ENCODE peak calls at places on chromosomes 13 and 19, in five cellular contexts. S, R, P, H and V are unnamed samples.

GRCh38 chr19:16381756-16382401 is 57.3 kb downstream of the KLF2 start:
- DNase-seq in R (peak; percentile 90), H (no peak), P (peak; percentile 80), S (no peak), V (peak; percentile 97)

GRCh38 chr19:49712397-49712859 is 21.5 kb downstream of the CPT1C start:
- DNase-seq in P (peak; percentile 57), H (no peak), S (no peak), R (peak; percentile 95), V (no peak)

GRCh38 chr13:94079876-94080275 is 399.6 kb downstream of the DCT start:
- DNase-seq in P (no peak), S (no peak), H (no peak), R (no peak), V (no peak)

GRCh38 chr13:81597101-81597500 is 1256.2 kb upstream of the SPRY2 start:
- DNase-seq in H (no peak), P (no peak), R (no peak), S (no peak), V (no peak)

GRCh38 chr13:21537105-21537504 is 66.9 kb downstream of the MICU2 start:
- DNase-seq in S (no peak), R (no peak), H (no peak), P (no peak), V (no peak)

GRCh38 chr19:41799444-41800000 is 3.1 kb downstream of the CEACAM3 start:
- DNase-seq in R (no peak), S (no peak), H (no peak), P (no peak), V (no peak)

GRCh38 chr19:14809272-14810057 is 25.5 kb downstream of the OR7A5 start:
- DNase-seq in S (no peak), H (no peak), R (no peak), P (no peak), V (no peak)

GRCh38 chr19:1773173-1773572 is 19.9 kb downstream of the ONECUT3 start:
- DNase-seq in R (no peak), P (no peak), H (no peak), S (no peak), V (no peak)

GRCh38 chr13:33204130-33204927 is 81.2 kb downstream of the STARD13 start:
- DNase-seq in R (peak; percentile 90), H (no peak), P (peak; percentile 73), S (no peak), V (peak; percentile 84)

GRCh38 chr19:33660426-33661160 is 38.8 kb downstream of the CHST8 start:
- DNase-seq in S (no peak), R (no peak), H (no peak), P (no peak), V (no peak)

GRCh38 chr19:33659835-33660234 is 38.1 kb downstream of the CHST8 start:
- DNase-seq in S (no peak), H (no peak), R (no peak), P (no peak), V (no peak)

GRCh38 chr19:33662391-33662790 is 40.6 kb downstream of the CHST8 start:
- DNase-seq in P (no peak), S (no peak), H (no peak), R (no peak), V (no peak)

GRCh38 chr19:33664744-33665143 is 43.0 kb downstream of the CHST8 start:
- DNase-seq in S (no peak), R (no peak), H (no peak), P (no peak), V (no peak)

DNA sequence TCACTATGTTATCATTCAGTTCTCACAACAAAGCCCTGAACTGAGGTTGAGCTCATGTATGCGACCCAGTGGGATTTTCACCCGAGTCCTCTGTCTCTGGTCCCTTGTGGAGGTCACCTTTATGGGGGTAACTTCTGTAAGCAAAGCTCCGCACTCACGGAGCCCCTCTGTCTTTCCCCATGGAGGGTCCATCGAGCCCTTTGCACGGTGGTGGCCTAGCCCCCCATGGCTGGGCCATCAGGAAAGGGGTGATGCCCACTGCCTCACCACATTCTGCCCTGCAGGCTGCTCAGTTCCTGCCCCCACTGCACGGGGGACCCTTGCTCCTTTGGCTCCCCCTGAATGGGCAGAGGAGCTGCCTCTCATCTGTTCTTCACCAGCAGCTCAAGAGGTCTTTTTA is 39.6 kb downstream of the CHST8 start:
- DNase-seq in P (no peak), S (no peak), H (no peak), R (no peak), V (no peak)
- H3K4me3 ChIP-seq in P (no peak overlapping the region), S (no peak overlapping the region), H (no peak overlapping the region), R (no peak overlapping the region), V (no peak overlapping the region)

DNA sequence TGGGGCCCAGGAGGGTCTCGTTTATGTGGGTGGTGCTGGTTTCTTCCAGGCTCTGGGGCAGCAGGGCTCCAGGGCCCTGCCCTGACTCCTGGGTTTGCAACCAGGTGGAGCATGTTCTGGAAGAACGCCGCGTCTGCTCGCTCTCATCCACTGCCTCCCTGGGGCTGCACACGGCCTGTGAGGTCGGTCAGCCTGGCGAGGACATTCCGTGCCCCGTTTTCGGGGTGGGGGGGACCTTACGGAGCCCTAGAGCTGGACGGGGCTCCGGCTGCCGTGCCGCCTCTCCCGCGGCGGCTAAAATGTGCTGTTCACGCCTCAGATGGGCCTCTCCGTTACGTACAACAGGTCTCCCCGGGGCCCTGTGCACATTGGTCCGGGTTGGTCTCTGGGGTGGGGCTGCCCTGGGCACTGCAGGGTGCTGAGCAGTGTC is 3.3 kb downstream of the GNA11 start:
- DNase-seq in R (no peak), P (no peak), S (no peak), H (peak; percentile 60), V (peak; percentile 70)
- H3K27me3 ChIP-seq in R (no peaks in the 10 kb centered on the region), P (no peaks in the 10 kb centered on the region), S (no peaks in the 10 kb centered on the region), H (no peaks in the 10 kb centered on the region), V (no peaks in the 10 kb centered on the region)

GRCh38 chr19:36646746-36647145 is 19.9 kb downstream of the ZNF461 start:
- DNase-seq in H (no peak), R (no peak), P (no peak), S (no peak), V (no peak)
- H3K9me3 ChIP-seq in H (no peaks in the 10 kb centered on the region), R (no peaks in the 10 kb centered on the region), P (peaks cover 100% of the 10 kb centered on the region), S (peaks cover 12% of the 10 kb centered on the region), V (peaks cover 29% of the 10 kb centered on the region)

DNA sequence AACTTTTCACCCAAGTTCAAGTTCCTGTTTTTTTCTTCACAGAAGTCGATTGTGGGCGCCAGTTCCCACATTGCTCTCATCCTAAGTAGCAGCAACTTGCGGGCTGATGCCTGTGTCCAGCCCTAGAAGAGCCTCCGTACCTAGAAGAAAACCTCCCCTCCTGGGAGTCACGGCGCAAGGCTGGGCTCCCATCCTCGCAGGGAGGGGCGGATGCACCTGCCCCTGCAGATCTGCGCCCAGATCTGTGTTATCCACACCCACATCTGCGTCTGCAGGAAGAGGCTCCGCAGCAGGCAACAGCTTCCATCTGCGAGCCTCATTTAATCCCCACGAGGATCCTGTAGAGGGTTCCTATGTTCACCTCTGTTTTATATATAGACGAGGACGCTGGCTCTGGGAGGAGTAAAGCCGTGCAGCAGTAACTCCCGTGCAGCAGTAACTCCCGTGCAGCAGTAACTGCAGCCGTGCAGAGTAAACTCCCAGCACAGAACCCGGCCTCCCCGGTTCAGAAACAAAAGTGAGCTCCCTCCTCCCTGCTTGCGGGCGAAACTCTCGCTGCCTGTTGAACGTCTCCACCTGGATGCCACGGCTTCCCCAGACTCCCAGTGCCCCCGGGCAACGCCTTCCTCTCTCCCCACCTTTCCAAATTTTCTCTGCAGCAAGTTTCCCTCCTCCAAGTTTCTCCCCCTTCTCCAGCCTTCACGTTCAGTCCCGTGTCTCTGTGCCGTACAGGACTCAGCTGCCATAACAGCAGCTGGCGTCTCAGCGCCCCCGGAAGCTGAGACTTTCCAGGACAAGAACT is 23.5 kb upstream of the LAIR1 start:
- DNase-seq in S (peak; percentile 59), P (peak; percentile 26), H (no peak), R (no peak), V (no peak)
- H3K4me3 ChIP-seq in S (peak overlapping the region; percentile 65), P (peak overlapping the region; percentile 47), H (no peak overlapping the region), R (no peak overlapping the region), V (no peak overlapping the region)

DNA sequence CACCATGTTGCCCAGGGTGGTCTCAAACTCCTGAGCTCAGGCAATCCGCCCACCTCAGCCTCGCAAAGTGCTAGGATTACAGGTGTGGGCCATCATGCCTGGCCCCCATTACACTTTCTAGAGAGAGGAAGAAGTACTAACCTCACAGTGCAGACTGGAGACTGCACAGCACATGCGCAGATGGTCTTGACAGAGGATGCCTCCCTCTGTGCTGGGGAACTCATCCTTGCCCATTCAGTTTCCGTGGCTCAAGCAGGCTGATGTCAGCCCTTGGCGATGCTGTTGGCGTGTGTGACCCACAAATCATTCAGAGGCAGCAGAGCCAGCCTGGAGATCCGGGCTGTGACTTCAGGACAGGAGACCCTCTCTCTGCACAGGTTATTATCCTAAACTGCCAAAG is 14.6 kb upstream of the FFAR2 start:
- DNase-seq in R (no peak), P (no peak), S (no peak), H (no peak), V (no peak)
- H3K27me3 ChIP-seq in R (no peaks in the 10 kb centered on the region), P (no peaks in the 10 kb centered on the region), S (no peaks in the 10 kb centered on the region), H (no peaks in the 10 kb centered on the region), V (no peaks in the 10 kb centered on the region)

DNA sequence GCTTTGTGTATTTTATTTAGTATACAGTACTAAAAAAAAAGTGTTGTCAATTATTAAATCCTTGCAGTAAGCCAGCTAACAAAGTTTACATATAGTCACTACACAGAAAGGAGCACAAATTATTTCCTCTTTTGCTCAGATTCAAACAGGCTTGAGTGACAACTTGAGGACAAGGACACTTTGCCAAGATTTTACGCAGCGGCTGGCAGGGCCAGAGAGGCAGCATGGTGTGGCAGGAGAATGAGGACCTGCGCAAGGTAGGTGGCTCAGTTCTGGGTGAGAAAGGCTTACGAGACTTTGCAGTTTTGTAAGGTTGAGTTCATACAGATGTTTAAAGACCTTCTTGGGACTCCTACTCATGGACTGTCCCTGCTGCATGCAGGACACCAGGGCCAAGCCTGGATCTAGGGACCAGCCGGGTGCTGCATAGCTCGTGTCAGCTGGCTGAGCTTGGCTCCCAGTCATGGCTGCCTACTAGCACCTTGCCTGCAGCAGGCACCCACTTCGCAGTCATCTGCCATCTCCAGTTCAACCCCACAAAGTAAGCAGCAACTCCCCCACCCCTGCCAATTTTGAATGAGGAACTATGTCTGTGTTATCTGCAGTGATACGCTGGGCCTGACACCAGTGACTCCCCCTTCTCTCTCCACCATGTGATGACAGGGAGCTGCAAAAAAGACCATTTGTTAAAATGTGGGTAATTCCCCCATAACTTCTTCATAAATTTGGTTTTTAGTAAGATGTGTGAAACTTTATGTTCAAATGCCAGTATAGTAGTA is 3.7 kb upstream of the TUBA3C start:
- DNase-seq in H (no peak), S (no peak), R (no peak), P (no peak), V (peak; percentile 62)
- H3K9me3 ChIP-seq in H (no peaks in the 10 kb centered on the region), S (no peaks in the 10 kb centered on the region), R (no peaks in the 10 kb centered on the region), P (no peaks in the 10 kb centered on the region), V (no peaks in the 10 kb centered on the region)